ENCODE peak calls at places on chromosomes 5 and 9, in six cellular contexts. G is fibroblast of the aortic adventitia, D is mammary epithelial cell, M is HFF-Myc, C is MM.1S, E is astrocyte of the spinal cord. O is an unnamed sample.

GRCh38 chr9:101915479-101915878 is 177.0 kb upstream of the GRIN3A start:
- DNase-seq in M (no peak), C (no peak), G (no peak), D (peak; percentile 8), E (no peak), O (no peak)

GRCh38 chr9:72983056-72983455 is 30.2 kb upstream of the ALDH1A1 start:
- DNase-seq in G (no peak), M (no peak), C (no peak), E (no peak), D (no peak), O (no peak)

GRCh38 chr9:69174645-69175487 is 789 bp downstream of the TJP2 start:
- DNase-seq in G (peak; percentile 96), C (peak; percentile 65), E (peak; percentile 95), D (peak; percentile 97), M (peak; percentile 76), O (peak; percentile 66)

GRCh38 chr9:14314424-14314928 is 535 bp upstream of the NFIB start:
- DNase-seq in E (peak; percentile 95), C (peak; percentile 18), G (peak; percentile 96), D (peak; percentile 94), M (no peak), O (no peak)

GRCh38 chr9:111348821-111349271 is 18.8 kb upstream of the OR2K2 start:
- DNase-seq in C (no peak), M (no peak), E (no peak), D (no peak), G (peak; percentile 17), O (no peak)

GRCh38 chr5:1540831-1541661 is 17.3 kb upstream of the LPCAT1 start:
- DNase-seq in C (no peak), D (no peak), G (no peak), E (no peak), M (no peak), O (no peak)

GRCh38 chr9:134418986-134419683 is 92.9 kb downstream of the RXRA start:
- DNase-seq in G (no peak), E (no peak), C (no peak), M (no peak), D (no peak), O (no peak)

GRCh38 chr5:171954721-171955120 is 51.7 kb downstream of the FBXW11 start:
- DNase-seq in C (no peak), G (peak; percentile 83), D (peak; percentile 28), E (peak; percentile 36), M (no peak), O (no peak)

GRCh38 chr9:134406366-134407122 is 80.3 kb downstream of the RXRA start:
- DNase-seq in M (no peak), G (peak; percentile 22), D (no peak), E (no peak), C (no peak), O (no peak)

GRCh38 chr5:111748304-111748763 is 8.7 kb downstream of the NREP start:
- DNase-seq in E (peak; percentile 91), D (peak; percentile 91), C (no peak), M (peak; percentile 58), G (peak; percentile 77), O (no peak)

GRCh38 chr5:15472116-15472515 is 27.9 kb upstream of the FBXL7 start:
- DNase-seq in M (no peak), G (no peak), E (no peak), C (no peak), D (no peak), O (no peak)

GRCh38 chr9:79446540-79447307 is 125.0 kb upstream of the TLE4 start:
- DNase-seq in C (no peak), E (no peak), G (no peak), D (no peak), M (no peak), O (no peak)

GRCh38 chr5:61882901-61883500 is 423.0 kb upstream of the KIF2A start:
- DNase-seq in C (no peak), E (no peak), M (no peak), G (no peak), D (no peak), O (no peak)

GRCh38 chr9:124698265-124698664 is 72.8 kb downstream of the NR6A1 start:
- DNase-seq in E (peak; percentile 52), D (peak; percentile 92), C (no peak), M (no peak), G (peak; percentile 33), O (no peak)

GRCh38 chr5:1227669-1228068 is 2.5 kb downstream of the SLC6A18 start:
- DNase-seq in M (no peak), G (no peak), E (no peak), C (no peak), D (no peak), O (no peak)

GRCh38 chr9:127397722-127398647 is 1.0 kb downstream of the SLC2A8 start:
- DNase-seq in D (peak; percentile 11), G (no peak), E (peak; percentile 37), C (peak; percentile 30), M (no peak), O (no peak)

DNA sequence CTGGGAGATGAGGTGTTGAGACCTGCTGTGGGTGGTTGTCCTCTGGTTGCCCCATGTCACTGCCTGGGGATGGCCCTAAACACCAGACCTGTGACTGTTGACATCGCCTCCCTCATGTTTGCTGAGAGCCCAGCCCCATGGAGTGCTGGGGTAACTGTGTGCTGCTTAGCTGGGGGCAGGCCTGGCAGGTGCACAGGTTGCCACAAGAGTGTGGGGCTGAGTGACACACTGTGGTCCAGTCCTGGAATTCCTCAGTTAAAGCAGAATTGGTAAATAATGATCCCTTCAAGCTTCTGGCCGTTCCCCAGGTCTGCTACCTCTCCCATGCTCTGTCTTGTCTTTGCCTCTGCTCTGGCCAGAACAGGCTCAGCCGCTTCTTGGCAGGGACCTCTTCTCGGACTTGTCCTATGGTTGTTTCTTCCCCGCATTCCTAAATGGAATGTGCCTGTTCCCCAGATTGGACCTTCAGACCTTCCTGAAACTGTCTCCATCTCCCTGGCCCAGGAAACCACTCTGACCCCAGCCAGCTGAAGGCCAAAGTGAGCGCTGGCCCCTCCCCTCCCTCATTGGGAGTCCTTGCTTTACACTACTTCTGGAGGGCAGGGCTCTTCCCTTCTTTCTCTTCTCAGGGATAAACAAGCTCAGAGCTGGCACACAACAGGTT is 61.2 kb upstream of the PITX1 start:
- DNase-seq in M (no peak), D (no peak), E (no peak), C (no peak), G (no peak), O (peak; percentile 13)
- TF ChIP-seq CTCF in M (no peak), D (no peak), E (no peak), C (no peak), G (no peak), O (no peak)

GRCh38 chr9:15469862-15470261 is 40.9 kb downstream of the PSIP1 start:
- DNase-seq in G (no peak), E (no peak), M (no peak), D (no peak), C (no peak), O (no peak)

GRCh38 chr9:15468113-15468512 is 42.7 kb downstream of the PSIP1 start:
- DNase-seq in M (no peak), C (no peak), D (no peak), G (no peak), E (no peak), O (no peak)

GRCh38 chr9:15469406-15469805 is 41.4 kb downstream of the PSIP1 start:
- DNase-seq in C (no peak), M (peak; percentile 1), E (no peak), D (no peak), G (peak; percentile 13), O (no peak)
- TF ChIP-seq CTCF in C (no peak), M (no peak), E (no peak), D (no peak), G (no peak), O (no peak)

DNA sequence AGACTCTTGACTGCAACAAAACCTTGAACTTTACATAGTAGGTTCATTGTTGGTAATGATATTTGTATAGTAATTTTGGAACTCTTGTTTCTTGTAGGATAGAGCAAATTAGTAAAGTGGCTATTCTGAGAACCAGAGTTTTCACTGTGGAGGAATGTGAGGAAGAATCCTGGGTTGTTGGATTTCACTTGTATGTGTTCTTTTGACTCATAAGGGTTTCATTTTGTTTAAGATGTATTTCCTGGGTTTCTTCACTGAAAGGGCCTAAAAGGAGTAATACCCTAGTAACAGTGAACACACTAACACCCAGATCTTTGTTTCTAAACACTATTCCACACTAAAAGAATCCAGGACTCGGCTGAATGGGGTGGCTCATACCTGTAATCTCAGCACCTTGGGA is 20.1 kb downstream of the TTC1 start:
- DNase-seq in C (no peak), E (no peak), M (no peak), G (no peak), D (no peak), O (no peak)
- TF ChIP-seq CTCF in C (no peak), E (no peak), M (no peak), G (no peak), D (no peak), O (no peak)

GRCh38 chr5:122089614-122090013 is 11.6 kb upstream of the LOX start:
- DNase-seq in E (peak; percentile 88), D (peak; percentile 21), G (peak; percentile 93), C (peak; percentile 46), M (no peak), O (no peak)

GRCh38 chr5:122089096-122089495 is 11.0 kb upstream of the LOX start:
- DNase-seq in M (no peak), C (no peak), D (no peak), G (peak; percentile 77), E (no peak), O (no peak)

GRCh38 chr5:122093861-122094650 is 16.0 kb upstream of the LOX start:
- DNase-seq in D (no peak), M (no peak), E (no peak), C (no peak), G (peak; percentile 81), O (no peak)

GRCh38 chr5:122093415-122093814 is 15.4 kb upstream of the LOX start:
- DNase-seq in C (no peak), E (peak; percentile 81), G (peak; percentile 91), D (no peak), M (no peak), O (no peak)

GRCh38 chr5:122091942-122092600 is 14.0 kb upstream of the LOX start:
- DNase-seq in G (peak; percentile 79), M (no peak), D (peak; percentile 35), C (no peak), E (peak; percentile 78), O (no peak)
- TF ChIP-seq CTCF in G (peak; percentile 54), M (peak; percentile 56), D (peak; percentile 66), C (peak; percentile 19), E (peak; percentile 55), O (no peak)

GRCh38 chr9:32264171-32264862 is 120.1 kb upstream of the ACO1 start:
- DNase-seq in M (no peak), G (peak; percentile 25), E (peak; percentile 22), D (peak; percentile 29), C (no peak), O (no peak)
- TF ChIP-seq CTCF in M (no peak), G (no peak), E (no peak), D (no peak), C (no peak), O (no peak)

DNA sequence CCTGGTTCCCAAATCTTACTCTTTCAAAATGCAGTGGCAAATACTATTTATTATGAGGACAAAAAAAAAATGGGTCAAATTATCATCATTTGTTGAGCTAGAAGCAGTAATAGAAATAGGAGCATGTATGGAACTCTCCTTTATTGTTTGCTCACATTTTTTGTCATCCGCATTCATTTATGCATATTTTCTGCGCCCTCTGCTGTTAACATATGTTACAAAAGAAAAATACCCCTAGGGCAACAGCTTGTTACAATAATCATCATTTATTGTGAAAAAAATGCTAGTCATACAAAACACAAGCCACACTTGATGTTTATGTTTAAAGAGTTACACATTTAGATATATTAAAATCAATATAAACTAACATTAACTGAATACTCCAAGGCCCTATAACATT is 328.2 kb downstream of the TUSC1 start:
- DNase-seq in G (no peak), M (no peak), D (no peak), C (no peak), E (no peak), O (no peak)
- TF ChIP-seq CTCF in G (no peak), M (no peak), D (no peak), C (no peak), E (no peak), O (no peak)

GRCh38 chr9:92373167-92373566 is 31.2 kb downstream of the OGN start:
- DNase-seq in G (no peak), E (no peak), M (no peak), C (no peak), D (no peak), O (no peak)
- TF ChIP-seq CTCF in G (no peak), E (no peak), M (no peak), C (no peak), D (no peak), O (no peak)